ENCODE peak calls at places on chromosomes 7 and 10, in seven cellular contexts. S, W, M, F, K, J and V are unnamed samples.

GRCh38 chr10:132186488-132187413 is at the start of gene DPYSL4:
- DNase-seq in S (no peak), W (peak), M (peak), F (no peak), K (no peak), J (no peak), V (no peak)

GRCh38 chr10:132861884-132862461 is 76.0 kb upstream of the NKX6-2 start:
- DNase-seq in S (no peak), W (no peak), M (no peak), F (no peak), K (no peak), J (no peak), V (no peak)

GRCh38 chr7:54397836-54398612 is 144.2 kb upstream of the VSTM2A start:
- DNase-seq in S (no peak), W (peak), M (no peak), F (no peak), K (no peak), J (no peak), V (no peak)

GRCh38 chr10:92052088-92052487 is 128.5 kb downstream of the BTAF1 start:
- DNase-seq in S (no peak), W (no peak), M (no peak), F (no peak), K (no peak), J (no peak), V (no peak)

GRCh38 chr10:105974803-105975456 is 1189.6 kb downstream of the SORCS1 start:
- DNase-seq in S (peak), W (peak), M (peak), F (no peak), K (peak), J (no peak), V (no peak)

GRCh38 chr10:126177414-126178030 is 210.8 kb downstream of the ADAM12 start:
- DNase-seq in S (no peak), W (no peak), M (no peak), F (no peak), K (no peak), J (no peak), V (no peak)

GRCh38 chr7:159197066-159197975 is 52.7 kb upstream of the VIPR2 start:
- DNase-seq in S (peak), W (peak), M (no peak), F (no peak), K (no peak), J (peak), V (peak)

GRCh38 chr10:94413374-94413773 is 11.0 kb downstream of the TBC1D12 start:
- DNase-seq in S (no peak), W (no peak), M (no peak), F (no peak), K (no peak), J (no peak), V (no peak)

GRCh38 chr7:28466341-28466740 is 54.0 kb downstream of the CREB5 start:
- DNase-seq in S (no peak), W (no peak), M (no peak), F (no peak), K (no peak), J (no peak), V (no peak)

GRCh38 chr7:117946201-117946633 is 73.0 kb upstream of the CTTNBP2 start:
- DNase-seq in S (peak), W (peak), M (no peak), F (no peak), K (no peak), J (no peak), V (no peak)

GRCh38 chr10:88819290-88819689 is 16.8 kb downstream of the LIPM start:
- DNase-seq in S (peak), W (no peak), M (no peak), F (no peak), K (peak), J (no peak), V (no peak)

GRCh38 chr10:114042895-114043531 is 653 bp upstream of the ADRB1 start:
- DNase-seq in S (peak), W (peak), M (peak), F (peak), K (no peak), J (no peak), V (peak)

GRCh38 chr10:22823109-22823508 is 104.7 kb upstream of the ARMC3 start:
- DNase-seq in S (peak), W (no peak), M (peak), F (no peak), K (peak), J (no peak), V (no peak)

GRCh38 chr7:146683439-146683838 is 566.8 kb downstream of the CNTNAP2 start:
- DNase-seq in S (peak), W (peak), M (no peak), F (no peak), K (peak), J (no peak), V (no peak)

GRCh38 chr7:133401225-133401624 is 148.3 kb downstream of the EXOC4 start:
- DNase-seq in S (no peak), W (no peak), M (no peak), F (no peak), K (no peak), J (no peak), V (no peak)

GRCh38 chr7:101258243-101258731 is 13.4 kb upstream of the FIS1 start:
- DNase-seq in S (no peak), W (no peak), M (no peak), F (no peak), K (no peak), J (no peak), V (no peak)

GRCh38 chr10:118564652-118565051 is 30.8 kb downstream of the PRLHR start:
- DNase-seq in S (no peak), W (peak), M (peak), F (no peak), K (no peak), J (no peak), V (no peak)

GRCh38 chr10:76336213-76336963 is 905.0 kb downstream of the LRMDA start:
- DNase-seq in S (peak), W (peak), M (peak), F (no peak), K (peak), J (no peak), V (no peak)

GRCh38 chr7:2982831-2983230 is 60.8 kb downstream of the CARD11 start:
- DNase-seq in S (no peak), W (no peak), M (no peak), F (no peak), K (no peak), J (peak), V (no peak)

GRCh38 chr7:107494315-107494751 is 24.5 kb downstream of the GPR22 start:
- DNase-seq in S (no peak), W (peak), M (no peak), F (no peak), K (no peak), J (no peak), V (no peak)

GRCh38 chr10:93062499-93063216 is 2.1 kb downstream of the CYP26C1 start:
- DNase-seq in S (peak), W (no peak), M (no peak), F (no peak), K (no peak), J (no peak), V (peak)

GRCh38 chr7:123977081-123977480 is 52.0 kb downstream of the SPAM1 start:
- DNase-seq in S (no peak), W (no peak), M (no peak), F (no peak), K (no peak), J (no peak), V (no peak)

GRCh38 chr10:49518982-49519578 is 19.8 kb downstream of the ERCC6 start:
- DNase-seq in S (peak), W (peak), M (peak), F (no peak), K (peak), J (peak), V (no peak)

GRCh38 chr10:94042001-94042813 is 48.5 kb downstream of the PLCE1 start:
- DNase-seq in S (peak), W (no peak), M (peak), F (no peak), K (peak), J (no peak), V (no peak)

GRCh38 chr7:26318921-26319320 is 27.3 kb downstream of the SNX10 start:
- DNase-seq in S (peak), W (no peak), M (no peak), F (no peak), K (no peak), J (no peak), V (no peak)

GRCh38 chr10:85976267-85976793 is 390.3 kb downstream of the GRID1 start:
- DNase-seq in S (no peak), W (no peak), M (no peak), F (no peak), K (no peak), J (no peak), V (no peak)

GRCh38 chr10:124632064-124632531 is 112.1 kb downstream of the FAM53B start:
- DNase-seq in S (peak), W (peak), M (peak), F (no peak), K (no peak), J (no peak), V (no peak)

GRCh38 chr10:15427836-15428414 is 56.8 kb upstream of the FAM171A1 start:
- DNase-seq in S (peak), W (peak), M (peak), F (no peak), K (peak), J (no peak), V (no peak)

GRCh38 chr7:150311711-150312110 is 11.4 kb upstream of the LRRC61 start:
- DNase-seq in S (peak), W (no peak), M (no peak), F (no peak), K (no peak), J (no peak), V (no peak)

GRCh38 chr7:69196593-69196992 is 401.7 kb upstream of the AUTS2 start:
- DNase-seq in S (no peak), W (no peak), M (no peak), F (no peak), K (no peak), J (no peak), V (no peak)

GRCh38 chr7:101197991-101198390 is 2.8 kb downstream of the MOGAT3 start:
- DNase-seq in S (no peak), W (no peak), M (no peak), F (no peak), K (no peak), J (no peak), V (no peak)